ENCODE peak calls at places on chromosome 18, in six cellular contexts. U, M, Z, Y, R and Q are unnamed samples.

GRCh38 chr18:79405019-79405780 is 9.5 kb downstream of the NFATC1 start:
- DNase-seq in U (no peak), M (no peak), Z (no peak), Y (no peak), R (no peak), Q (no peak)

GRCh38 chr18:13320891-13321425 is 102.4 kb downstream of the LDLRAD4 start:
- DNase-seq in U (no peak), M (no peak), Z (no peak), Y (no peak), R (no peak), Q (no peak)

GRCh38 chr18:42131044-42131939 is 176.3 kb downstream of the PIK3C3 start:
- DNase-seq in U (no peak), M (no peak), Z (no peak), Y (no peak), R (no peak), Q (no peak)

GRCh38 chr18:23094411-23095165 is 40.7 kb upstream of the CABLES1 start:
- DNase-seq in U (no peak), M (no peak), Z (no peak), Y (no peak), R (no peak), Q (no peak)

GRCh38 chr18:35753306-35753910 is 171.9 kb downstream of the GALNT1 start:
- DNase-seq in U (no peak), M (no peak), Z (peak; percentile 35), Y (no peak), R (no peak), Q (no peak)

GRCh38 chr18:63096327-63096874 is 223.2 kb downstream of the BCL2 start:
- DNase-seq in U (no peak), M (no peak), Z (no peak), Y (no peak), R (no peak), Q (no peak)

GRCh38 chr18:70620837-70621612 is 332.2 kb downstream of the SOCS6 start:
- DNase-seq in U (no peak), M (no peak), Z (no peak), Y (no peak), R (no peak), Q (no peak)

GRCh38 chr18:45063246-45064038 is 382.8 kb downstream of the SETBP1 start:
- DNase-seq in U (no peak), M (no peak), Z (no peak), Y (no peak), R (no peak), Q (no peak)

GRCh38 chr18:10508546-10508945 is 17.3 kb upstream of the NAPG start:
- DNase-seq in U (peak; percentile 35), M (no peak), Z (no peak), Y (no peak), R (no peak), Q (no peak)

GRCh38 chr18:30271716-30272115 is 770.8 kb downstream of the DSC3 start:
- DNase-seq in U (no peak), M (no peak), Z (no peak), Y (no peak), R (no peak), Q (no peak)